ENCODE peak calls at places on chromosome 2, in four cellular contexts. One of them, this sample, is unnamed.

GRCh38 chr2:18096836-18097405 is 218.5 kb downstream of the KCNS3 start:
- DNase-seq in GM23248: no peak
- DNase-seq in CD8-positive, alpha-beta T cell: no peak
- DNase-seq in left ventricle myocardium inferior: no peak
- DNase-seq in this sample: no peak

GRCh38 chr2:134408791-134409190 is 154.9 kb downstream of the MGAT5 start:
- DNase-seq in GM23248: peak
- DNase-seq in CD8-positive, alpha-beta T cell: no peak
- DNase-seq in left ventricle myocardium inferior: no peak
- DNase-seq in this sample: no peak

GRCh38 chr2:11665028-11665427 is 5.0 kb downstream of the NTSR2 start:
- DNase-seq in GM23248: no peak
- DNase-seq in CD8-positive, alpha-beta T cell: no peak
- DNase-seq in left ventricle myocardium inferior: no peak
- DNase-seq in this sample: peak

GRCh38 chr2:70403267-70404053 is 101.6 kb upstream of the FAM136A start:
- DNase-seq in GM23248: no peak
- DNase-seq in CD8-positive, alpha-beta T cell: no peak
- DNase-seq in left ventricle myocardium inferior: no peak
- DNase-seq in this sample: no peak

GRCh38 chr2:146927080-146927714 is 917.6 kb upstream of the ACVR2A start:
- DNase-seq in GM23248: peak
- DNase-seq in CD8-positive, alpha-beta T cell: no peak
- DNase-seq in left ventricle myocardium inferior: no peak
- DNase-seq in this sample: peak

GRCh38 chr2:202450785-202451184 is 74.7 kb downstream of the BMPR2 start:
- DNase-seq in GM23248: no peak
- DNase-seq in CD8-positive, alpha-beta T cell: no peak
- DNase-seq in left ventricle myocardium inferior: no peak
- DNase-seq in this sample: no peak

GRCh38 chr2:6877402-6878305 is at the start of gene RSAD2:
- DNase-seq in GM23248: peak
- DNase-seq in CD8-positive, alpha-beta T cell: peak
- DNase-seq in left ventricle myocardium inferior: no peak
- DNase-seq in this sample: no peak

GRCh38 chr2:165202230-165202629 is 1.6 kb downstream of the SCN3A start:
- DNase-seq in GM23248: no peak
- DNase-seq in CD8-positive, alpha-beta T cell: no peak
- DNase-seq in left ventricle myocardium inferior: no peak
- DNase-seq in this sample: no peak

GRCh38 chr2:32135409-32135808 is 30.3 kb upstream of the SLC30A6 start:
- DNase-seq in GM23248: peak
- DNase-seq in CD8-positive, alpha-beta T cell: no peak
- DNase-seq in left ventricle myocardium inferior: no peak
- DNase-seq in this sample: no peak

GRCh38 chr2:56474412-56475158 is 290.8 kb downstream of the CCDC85A start:
- DNase-seq in GM23248: peak
- DNase-seq in CD8-positive, alpha-beta T cell: no peak
- DNase-seq in left ventricle myocardium inferior: no peak
- DNase-seq in this sample: no peak

GRCh38 chr2:123826729-123827271 is 198.3 kb upstream of the CNTNAP5 start:
- DNase-seq in GM23248: no peak
- DNase-seq in CD8-positive, alpha-beta T cell: no peak
- DNase-seq in left ventricle myocardium inferior: no peak
- DNase-seq in this sample: no peak

GRCh38 chr2:170113168-170113567 is 64.8 kb upstream of the MYO3B start:
- DNase-seq in GM23248: no peak
- DNase-seq in CD8-positive, alpha-beta T cell: no peak
- DNase-seq in left ventricle myocardium inferior: no peak
- DNase-seq in this sample: no peak

GRCh38 chr2:1846046-1847015 is 102.0 kb upstream of the PXDN start:
- DNase-seq in GM23248: no peak
- DNase-seq in CD8-positive, alpha-beta T cell: no peak
- DNase-seq in left ventricle myocardium inferior: no peak
- DNase-seq in this sample: no peak

GRCh38 chr2:182897137-182897536 is 30.7 kb upstream of the FRZB start:
- DNase-seq in GM23248: peak
- DNase-seq in CD8-positive, alpha-beta T cell: no peak
- DNase-seq in left ventricle myocardium inferior: no peak
- DNase-seq in this sample: no peak

GRCh38 chr2:181528441-181528840 is 71.3 kb downstream of the ITGA4 start:
- DNase-seq in GM23248: no peak
- DNase-seq in CD8-positive, alpha-beta T cell: no peak
- DNase-seq in left ventricle myocardium inferior: no peak
- DNase-seq in this sample: no peak

GRCh38 chr2:60882971-60883753 is 1.8 kb downstream of the REL start:
- DNase-seq in GM23248: peak
- DNase-seq in CD8-positive, alpha-beta T cell: peak
- DNase-seq in left ventricle myocardium inferior: no peak
- DNase-seq in this sample: no peak

GRCh38 chr2:176085861-176086771 is 2.4 kb upstream of the EVX2 start:
- DNase-seq in GM23248: peak
- DNase-seq in CD8-positive, alpha-beta T cell: no peak
- DNase-seq in left ventricle myocardium inferior: no peak
- DNase-seq in this sample: peak

GRCh38 chr2:241040811-241041334 is 42.5 kb downstream of the SNED1 start:
- DNase-seq in GM23248: no peak
- DNase-seq in CD8-positive, alpha-beta T cell: no peak
- DNase-seq in left ventricle myocardium inferior: no peak
- DNase-seq in this sample: no peak

GRCh38 chr2:149169653-149170052 is 131.2 kb downstream of the LYPD6B start:
- DNase-seq in GM23248: peak
- DNase-seq in CD8-positive, alpha-beta T cell: no peak
- DNase-seq in left ventricle myocardium inferior: no peak
- DNase-seq in this sample: no peak

GRCh38 chr2:232353096-232353495 is 25.5 kb upstream of the ALPP start:
- DNase-seq in GM23248: no peak
- DNase-seq in CD8-positive, alpha-beta T cell: no peak
- DNase-seq in left ventricle myocardium inferior: no peak
- DNase-seq in this sample: peak

GRCh38 chr2:235492850-235493344 is 946 bp upstream of the AGAP1 start:
- DNase-seq in GM23248: peak
- DNase-seq in CD8-positive, alpha-beta T cell: no peak
- DNase-seq in left ventricle myocardium inferior: no peak
- DNase-seq in this sample: no peak

GRCh38 chr2:235494716-235495372 is 1.0 kb downstream of the AGAP1 start:
- DNase-seq in GM23248: peak
- DNase-seq in CD8-positive, alpha-beta T cell: no peak
- DNase-seq in left ventricle myocardium inferior: no peak
- DNase-seq in this sample: peak

GRCh38 chr2:235493402-235493774 is 455 bp upstream of the AGAP1 start:
- DNase-seq in GM23248: peak
- DNase-seq in CD8-positive, alpha-beta T cell: no peak
- DNase-seq in left ventricle myocardium inferior: no peak
- DNase-seq in this sample: peak

GRCh38 chr2:235495373-235496238 is 1.8 kb downstream of the AGAP1 start:
- DNase-seq in GM23248: peak
- DNase-seq in CD8-positive, alpha-beta T cell: no peak
- DNase-seq in left ventricle myocardium inferior: no peak
- DNase-seq in this sample: no peak

DNA sequence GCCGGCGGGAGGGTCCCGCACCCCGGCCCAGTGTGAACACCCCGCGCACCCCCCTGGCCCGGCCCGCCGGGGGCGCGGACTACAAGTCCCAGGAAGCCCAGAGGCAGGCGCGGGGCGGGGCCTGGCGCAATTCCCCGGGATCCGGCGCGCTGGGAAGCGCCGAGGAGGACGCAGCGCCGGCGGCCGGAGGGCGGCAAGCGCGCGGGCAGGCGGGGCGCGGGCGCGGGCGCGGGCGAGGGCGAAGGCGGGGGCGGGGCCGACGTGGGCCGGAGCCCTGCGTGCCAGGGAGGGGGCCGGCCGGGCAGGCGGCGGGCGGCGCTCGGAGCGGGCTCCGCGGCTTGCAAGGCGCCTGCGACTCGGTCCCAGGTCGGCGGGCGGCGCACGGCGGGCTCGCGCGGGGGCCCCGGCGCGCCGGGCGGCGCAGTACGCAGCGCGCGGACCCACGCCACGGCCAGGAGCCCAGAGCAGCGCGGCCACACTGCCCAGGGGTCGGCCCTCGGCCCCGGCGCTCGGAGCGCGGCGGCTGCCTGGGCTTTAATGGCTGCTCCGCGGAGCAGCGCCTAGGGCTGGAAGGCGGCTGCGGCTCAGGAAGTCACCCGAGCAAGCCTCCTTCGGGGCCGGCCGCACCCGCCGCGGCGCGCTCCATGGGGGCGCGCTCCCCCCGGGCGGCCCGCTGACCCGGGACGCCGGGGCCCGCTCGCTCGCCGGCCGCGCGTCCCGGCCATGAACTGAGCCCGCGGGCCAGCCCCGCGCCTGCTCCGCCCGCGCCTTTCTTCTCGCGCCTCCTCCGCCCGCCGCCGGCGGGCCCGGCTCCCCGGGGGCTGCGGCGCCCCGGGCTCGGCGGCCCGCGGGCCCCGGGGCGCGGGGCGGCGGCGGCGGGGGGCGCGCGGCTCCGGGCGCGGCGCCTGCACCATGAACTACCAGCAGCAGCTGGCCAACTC is at the start of gene AGAP1:
- DNase-seq in GM23248: peak
- DNase-seq in CD8-positive, alpha-beta T cell: no peak
- DNase-seq in left ventricle myocardium inferior: peak
- DNase-seq in this sample: peak
- H3K4me3 ChIP-seq in GM23248: peak
- H3K4me3 ChIP-seq in CD8-positive, alpha-beta T cell: no peak
- H3K4me3 ChIP-seq in left ventricle myocardium inferior: peak
- H3K4me3 ChIP-seq in this sample: peak

DNA sequence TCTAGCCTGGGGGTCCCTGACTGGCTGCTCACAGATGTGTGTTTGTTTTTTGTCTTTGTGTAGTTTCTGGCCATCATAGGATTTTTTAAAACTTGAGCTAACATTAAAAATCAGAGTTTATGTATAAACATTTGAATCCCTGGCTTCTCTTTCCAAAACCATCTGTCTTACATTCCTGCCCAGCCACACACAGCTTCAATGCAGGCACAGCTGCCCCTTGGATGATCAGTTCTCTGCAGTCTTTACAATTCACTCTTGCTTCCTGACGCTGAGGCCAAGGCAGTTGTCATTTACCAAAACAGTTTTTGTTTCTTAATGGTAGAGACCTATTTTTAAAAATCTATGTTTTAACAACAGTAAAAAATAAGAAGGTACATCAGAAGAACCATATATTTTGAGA is 169.3 kb upstream of the LRRTM1 start:
- DNase-seq in GM23248: no peak
- DNase-seq in CD8-positive, alpha-beta T cell: no peak
- DNase-seq in left ventricle myocardium inferior: no peak
- DNase-seq in this sample: no peak
- H3K27ac ChIP-seq in GM23248: no peak
- H3K27ac ChIP-seq in CD8-positive, alpha-beta T cell: no peak
- H3K27ac ChIP-seq in left ventricle myocardium inferior: no peak
- H3K27ac ChIP-seq in this sample: no peak

GRCh38 chr2:38376346-38376682 is 759 bp downstream of the ATL2 start:
- DNase-seq in GM23248: peak
- DNase-seq in CD8-positive, alpha-beta T cell: no peak
- DNase-seq in left ventricle myocardium inferior: no peak
- DNase-seq in this sample: no peak
- H3K4me3 ChIP-seq in GM23248: peak
- H3K4me3 ChIP-seq in CD8-positive, alpha-beta T cell: peak
- H3K4me3 ChIP-seq in left ventricle myocardium inferior: peak
- H3K4me3 ChIP-seq in this sample: peak

GRCh38 chr2:20567926-20568179 is 83.0 kb downstream of the HS1BP3 start:
- DNase-seq in GM23248: no peak
- DNase-seq in CD8-positive, alpha-beta T cell: no peak
- DNase-seq in left ventricle myocardium inferior: no peak
- DNase-seq in this sample: no peak
- H3K27ac ChIP-seq in GM23248: no peak
- H3K27ac ChIP-seq in CD8-positive, alpha-beta T cell: no peak
- H3K27ac ChIP-seq in left ventricle myocardium inferior: peak
- H3K27ac ChIP-seq in this sample: peak

GRCh38 chr2:135745545-135745944 is 3.9 kb downstream of the UBXN4 start:
- DNase-seq in GM23248: peak
- DNase-seq in CD8-positive, alpha-beta T cell: no peak
- DNase-seq in left ventricle myocardium inferior: no peak
- DNase-seq in this sample: no peak
- H3K4me3 ChIP-seq in GM23248: no peak
- H3K4me3 ChIP-seq in CD8-positive, alpha-beta T cell: no peak
- H3K4me3 ChIP-seq in left ventricle myocardium inferior: no peak
- H3K4me3 ChIP-seq in this sample: no peak

This sample was measured in sigmoid colon.